ENCODE peak calls at places on chromosomes 6 and 20, in eight cellular contexts. One of them, this sample, is unnamed.

GRCh38 chr20:50071039-50071888 is 41.7 kb downstream of the UBE2V1 start:
- DNase-seq in stimulated activated CD4-positive, alpha-beta T cell treated with anti-CD3 and anti-CD28 coated beads, Interleukin-15, amount 100 ng/mL, for 24 hours: peak; percentile 94
- DNase-seq in astrocyte: no peak
- DNase-seq in iPS-NIHi11: peak; percentile 97
- DNase-seq in H7: peak; percentile 98
- DNase-seq in BE2C: peak; percentile 92
- DNase-seq in skeletal muscle cell: no peak
- DNase-seq in AG09319: no peak
- DNase-seq in this sample: peak; percentile 97

GRCh38 chr6:16769131-16769985 is 8.1 kb upstream of the ATXN1 start:
- DNase-seq in stimulated activated CD4-positive, alpha-beta T cell treated with anti-CD3 and anti-CD28 coated beads, Interleukin-15, amount 100 ng/mL, for 24 hours: peak; percentile 75
- DNase-seq in astrocyte: peak; percentile 99
- DNase-seq in iPS-NIHi11: no peak
- DNase-seq in H7: no peak
- DNase-seq in BE2C: no peak
- DNase-seq in skeletal muscle cell: no peak
- DNase-seq in AG09319: peak; percentile 69
- DNase-seq in this sample: no peak

GRCh38 chr20:46007671-46008070 is 1.0 kb upstream of the MMP9 start:
- DNase-seq in stimulated activated CD4-positive, alpha-beta T cell treated with anti-CD3 and anti-CD28 coated beads, Interleukin-15, amount 100 ng/mL, for 24 hours: no peak
- DNase-seq in astrocyte: no peak
- DNase-seq in iPS-NIHi11: no peak
- DNase-seq in H7: no peak
- DNase-seq in BE2C: no peak
- DNase-seq in skeletal muscle cell: no peak
- DNase-seq in AG09319: no peak
- DNase-seq in this sample: no peak

GRCh38 chr6:167270499-167271307 is 20.4 kb upstream of the UNC93A start:
- DNase-seq in stimulated activated CD4-positive, alpha-beta T cell treated with anti-CD3 and anti-CD28 coated beads, Interleukin-15, amount 100 ng/mL, for 24 hours: no peak
- DNase-seq in astrocyte: no peak
- DNase-seq in iPS-NIHi11: no peak
- DNase-seq in H7: no peak
- DNase-seq in BE2C: no peak
- DNase-seq in skeletal muscle cell: no peak
- DNase-seq in AG09319: no peak
- DNase-seq in this sample: peak; percentile 10

GRCh38 chr6:146543211-146543939 is at the start of gene RAB32:
- DNase-seq in stimulated activated CD4-positive, alpha-beta T cell treated with anti-CD3 and anti-CD28 coated beads, Interleukin-15, amount 100 ng/mL, for 24 hours: peak; percentile 35
- DNase-seq in astrocyte: peak; percentile 88
- DNase-seq in iPS-NIHi11: peak; percentile 92
- DNase-seq in H7: peak; percentile 89
- DNase-seq in BE2C: peak; percentile 60
- DNase-seq in skeletal muscle cell: peak; percentile 77
- DNase-seq in AG09319: peak; percentile 93
- DNase-seq in this sample: peak; percentile 46

GRCh38 chr6:69841862-69842261 is 24.5 kb upstream of the COL19A1 start:
- DNase-seq in stimulated activated CD4-positive, alpha-beta T cell treated with anti-CD3 and anti-CD28 coated beads, Interleukin-15, amount 100 ng/mL, for 24 hours: no peak
- DNase-seq in astrocyte: no peak
- DNase-seq in iPS-NIHi11: no peak
- DNase-seq in H7: no peak
- DNase-seq in BE2C: no peak
- DNase-seq in skeletal muscle cell: no peak
- DNase-seq in AG09319: no peak
- DNase-seq in this sample: no peak

GRCh38 chr20:16615199-16615598 is 42.0 kb upstream of the KIF16B start:
- DNase-seq in stimulated activated CD4-positive, alpha-beta T cell treated with anti-CD3 and anti-CD28 coated beads, Interleukin-15, amount 100 ng/mL, for 24 hours: no peak
- DNase-seq in astrocyte: peak; percentile 46
- DNase-seq in iPS-NIHi11: peak; percentile 15
- DNase-seq in H7: no peak
- DNase-seq in BE2C: peak; percentile 25
- DNase-seq in skeletal muscle cell: peak; percentile 88
- DNase-seq in AG09319: peak; percentile 56
- DNase-seq in this sample: no peak

GRCh38 chr6:169896826-169897456 is 145.5 kb downstream of the ERMARD start:
- DNase-seq in stimulated activated CD4-positive, alpha-beta T cell treated with anti-CD3 and anti-CD28 coated beads, Interleukin-15, amount 100 ng/mL, for 24 hours: no peak
- DNase-seq in astrocyte: no peak
- DNase-seq in iPS-NIHi11: no peak
- DNase-seq in H7: peak; percentile 23
- DNase-seq in BE2C: no peak
- DNase-seq in skeletal muscle cell: no peak
- DNase-seq in AG09319: no peak
- DNase-seq in this sample: no peak

GRCh38 chr6:86192123-86192522 is 549.4 kb upstream of the SYNCRIP start:
- DNase-seq in stimulated activated CD4-positive, alpha-beta T cell treated with anti-CD3 and anti-CD28 coated beads, Interleukin-15, amount 100 ng/mL, for 24 hours: no peak
- DNase-seq in astrocyte: no peak
- DNase-seq in iPS-NIHi11: peak; percentile 25
- DNase-seq in H7: peak; percentile 6
- DNase-seq in BE2C: peak; percentile 14
- DNase-seq in skeletal muscle cell: no peak
- DNase-seq in AG09319: no peak
- DNase-seq in this sample: peak; percentile 12

GRCh38 chr6:134291156-134291555 is 26.8 kb downstream of the SGK1 start:
- DNase-seq in stimulated activated CD4-positive, alpha-beta T cell treated with anti-CD3 and anti-CD28 coated beads, Interleukin-15, amount 100 ng/mL, for 24 hours: no peak
- DNase-seq in astrocyte: no peak
- DNase-seq in iPS-NIHi11: no peak
- DNase-seq in H7: no peak
- DNase-seq in BE2C: no peak
- DNase-seq in skeletal muscle cell: no peak
- DNase-seq in AG09319: no peak
- DNase-seq in this sample: no peak

This sample was measured in D341Med.